ENCODE peak calls at places on chromosomes 5 and 9, in ten cellular contexts. One of them, this sample, is unnamed.

GRCh38 chr9:79353856-79354520 is 217.8 kb upstream of the TLE4 start:
- DNase-seq in psoas muscle: no peak
- DNase-seq in endothelial cell: no peak
- DNase-seq in CD4-positive, alpha-beta T cell: no peak
- DNase-seq in AG09309: no peak
- DNase-seq in lung: no peak
- DNase-seq in esophagus squamous epithelium: no peak
- DNase-seq in cardiac fibroblast: peak; percentile 1
- DNase-seq in sigmoid colon: no peak
- DNase-seq in HFFc6: peak; percentile 67
- DNase-seq in this sample: peak; percentile 12

GRCh38 chr5:97085126-97085786 is 57.2 kb downstream of the LIX1 start:
- DNase-seq in esophagus squamous epithelium: no peak
- DNase-seq in CD4-positive, alpha-beta T cell: no peak
- DNase-seq in cardiac fibroblast: no peak
- DNase-seq in psoas muscle: no peak
- DNase-seq in endothelial cell: no peak
- DNase-seq in HFFc6: no peak
- DNase-seq in lung: no peak
- DNase-seq in sigmoid colon: no peak
- DNase-seq in AG09309: no peak
- DNase-seq in this sample: no peak

GRCh38 chr9:928363-929042 is 48.0 kb upstream of the DMRT3 start:
- DNase-seq in psoas muscle: no peak
- DNase-seq in AG09309: no peak
- DNase-seq in sigmoid colon: no peak
- DNase-seq in CD4-positive, alpha-beta T cell: no peak
- DNase-seq in esophagus squamous epithelium: no peak
- DNase-seq in endothelial cell: peak; percentile 56
- DNase-seq in HFFc6: no peak
- DNase-seq in lung: no peak
- DNase-seq in cardiac fibroblast: no peak
- DNase-seq in this sample: peak; percentile 39

GRCh38 chr5:132253008-132253441 is 4.5 kb upstream of the PDLIM4 start:
- DNase-seq in CD4-positive, alpha-beta T cell: no peak
- DNase-seq in HFFc6: no peak
- DNase-seq in AG09309: no peak
- DNase-seq in lung: no peak
- DNase-seq in sigmoid colon: peak; percentile 40
- DNase-seq in endothelial cell: no peak
- DNase-seq in cardiac fibroblast: no peak
- DNase-seq in psoas muscle: no peak
- DNase-seq in esophagus squamous epithelium: no peak
- DNase-seq in this sample: no peak

GRCh38 chr9:126806336-126806735 is 1.5 kb downstream of the ZBTB43 start:
- DNase-seq in lung: no peak
- DNase-seq in cardiac fibroblast: peak; percentile 56
- DNase-seq in esophagus squamous epithelium: no peak
- DNase-seq in psoas muscle: no peak
- DNase-seq in HFFc6: no peak
- DNase-seq in endothelial cell: no peak
- DNase-seq in sigmoid colon: no peak
- DNase-seq in AG09309: no peak
- DNase-seq in CD4-positive, alpha-beta T cell: no peak
- DNase-seq in this sample: peak; percentile 56

GRCh38 chr5:96868603-96869371 is 7.5 kb upstream of the ERAP2 start:
- DNase-seq in esophagus squamous epithelium: no peak
- DNase-seq in psoas muscle: no peak
- DNase-seq in endothelial cell: peak; percentile 15
- DNase-seq in lung: no peak
- DNase-seq in AG09309: peak; percentile 55
- DNase-seq in CD4-positive, alpha-beta T cell: no peak
- DNase-seq in sigmoid colon: no peak
- DNase-seq in HFFc6: peak; percentile 72
- DNase-seq in cardiac fibroblast: peak; percentile 88
- DNase-seq in this sample: peak; percentile 69

GRCh38 chr9:8978334-8978733 is 1178.8 kb upstream of the DMAC1 start:
- DNase-seq in CD4-positive, alpha-beta T cell: no peak
- DNase-seq in sigmoid colon: no peak
- DNase-seq in endothelial cell: no peak
- DNase-seq in esophagus squamous epithelium: no peak
- DNase-seq in HFFc6: no peak
- DNase-seq in cardiac fibroblast: no peak
- DNase-seq in psoas muscle: no peak
- DNase-seq in AG09309: no peak
- DNase-seq in lung: no peak
- DNase-seq in this sample: no peak

GRCh38 chr5:103901885-103902284 is 339.3 kb upstream of the NUDT12 start:
- DNase-seq in lung: no peak
- DNase-seq in HFFc6: no peak
- DNase-seq in cardiac fibroblast: no peak
- DNase-seq in sigmoid colon: no peak
- DNase-seq in esophagus squamous epithelium: no peak
- DNase-seq in AG09309: no peak
- DNase-seq in psoas muscle: no peak
- DNase-seq in CD4-positive, alpha-beta T cell: no peak
- DNase-seq in endothelial cell: no peak
- DNase-seq in this sample: no peak

GRCh38 chr5:17228833-17229291 is 11.4 kb downstream of the BASP1 start:
- DNase-seq in cardiac fibroblast: peak; percentile 70
- DNase-seq in endothelial cell: no peak
- DNase-seq in lung: no peak
- DNase-seq in psoas muscle: no peak
- DNase-seq in esophagus squamous epithelium: no peak
- DNase-seq in CD4-positive, alpha-beta T cell: no peak
- DNase-seq in sigmoid colon: no peak
- DNase-seq in HFFc6: peak; percentile 41
- DNase-seq in AG09309: no peak
- DNase-seq in this sample: peak; percentile 62

GRCh38 chr9:20358201-20358600 is 264.1 kb downstream of the MLLT3 start:
- DNase-seq in sigmoid colon: no peak
- DNase-seq in cardiac fibroblast: peak; percentile 33
- DNase-seq in AG09309: peak; percentile 44
- DNase-seq in endothelial cell: no peak
- DNase-seq in lung: no peak
- DNase-seq in CD4-positive, alpha-beta T cell: no peak
- DNase-seq in esophagus squamous epithelium: no peak
- DNase-seq in psoas muscle: no peak
- DNase-seq in HFFc6: peak; percentile 56
- DNase-seq in this sample: peak; percentile 78

GRCh38 chr9:128285033-128285784 is 9.1 kb downstream of the SWI5 start:
- DNase-seq in esophagus squamous epithelium: no peak
- DNase-seq in endothelial cell: no peak
- DNase-seq in sigmoid colon: no peak
- DNase-seq in AG09309: no peak
- DNase-seq in HFFc6: no peak
- DNase-seq in CD4-positive, alpha-beta T cell: no peak
- DNase-seq in psoas muscle: no peak
- DNase-seq in cardiac fibroblast: no peak
- DNase-seq in lung: no peak
- DNase-seq in this sample: no peak

GRCh38 chr5:137412136-137412535 is 87.0 kb downstream of the SPOCK1 start:
- DNase-seq in lung: no peak
- DNase-seq in esophagus squamous epithelium: no peak
- DNase-seq in sigmoid colon: no peak
- DNase-seq in cardiac fibroblast: no peak
- DNase-seq in psoas muscle: no peak
- DNase-seq in HFFc6: no peak
- DNase-seq in endothelial cell: no peak
- DNase-seq in AG09309: no peak
- DNase-seq in CD4-positive, alpha-beta T cell: no peak
- DNase-seq in this sample: no peak

GRCh38 chr9:114852050-114852594 is 46.3 kb upstream of the TNFSF15 start:
- DNase-seq in endothelial cell: no peak
- DNase-seq in AG09309: peak; percentile 64
- DNase-seq in cardiac fibroblast: peak; percentile 92
- DNase-seq in HFFc6: no peak
- DNase-seq in sigmoid colon: no peak
- DNase-seq in psoas muscle: no peak
- DNase-seq in lung: peak; percentile 55
- DNase-seq in CD4-positive, alpha-beta T cell: no peak
- DNase-seq in esophagus squamous epithelium: no peak
- DNase-seq in this sample: peak; percentile 73

GRCh38 chr9:121563881-121564460 is 64.3 kb upstream of the GGTA1 start:
- DNase-seq in AG09309: no peak
- DNase-seq in endothelial cell: no peak
- DNase-seq in cardiac fibroblast: no peak
- DNase-seq in HFFc6: no peak
- DNase-seq in lung: no peak
- DNase-seq in psoas muscle: no peak
- DNase-seq in sigmoid colon: no peak
- DNase-seq in CD4-positive, alpha-beta T cell: no peak
- DNase-seq in esophagus squamous epithelium: no peak
- DNase-seq in this sample: no peak

GRCh38 chr5:68368280-68368679 is 152.7 kb downstream of the PIK3R1 start:
- DNase-seq in lung: no peak
- DNase-seq in sigmoid colon: no peak
- DNase-seq in esophagus squamous epithelium: no peak
- DNase-seq in cardiac fibroblast: no peak
- DNase-seq in endothelial cell: no peak
- DNase-seq in psoas muscle: no peak
- DNase-seq in AG09309: no peak
- DNase-seq in HFFc6: peak; percentile 39
- DNase-seq in CD4-positive, alpha-beta T cell: no peak
- DNase-seq in this sample: no peak

GRCh38 chr9:81416476-81417298 is 272.7 kb downstream of the TLE1 start:
- DNase-seq in esophagus squamous epithelium: no peak
- DNase-seq in AG09309: no peak
- DNase-seq in psoas muscle: no peak
- DNase-seq in CD4-positive, alpha-beta T cell: no peak
- DNase-seq in lung: no peak
- DNase-seq in endothelial cell: no peak
- DNase-seq in sigmoid colon: no peak
- DNase-seq in HFFc6: peak; percentile 83
- DNase-seq in cardiac fibroblast: no peak
- DNase-seq in this sample: no peak

GRCh38 chr5:178941361-178941760 is 363 bp downstream of the ZNF454 start:
- DNase-seq in HFFc6: no peak
- DNase-seq in psoas muscle: no peak
- DNase-seq in sigmoid colon: peak; percentile 69
- DNase-seq in cardiac fibroblast: no peak
- DNase-seq in lung: no peak
- DNase-seq in endothelial cell: no peak
- DNase-seq in CD4-positive, alpha-beta T cell: no peak
- DNase-seq in AG09309: no peak
- DNase-seq in esophagus squamous epithelium: no peak
- DNase-seq in this sample: no peak

DNA sequence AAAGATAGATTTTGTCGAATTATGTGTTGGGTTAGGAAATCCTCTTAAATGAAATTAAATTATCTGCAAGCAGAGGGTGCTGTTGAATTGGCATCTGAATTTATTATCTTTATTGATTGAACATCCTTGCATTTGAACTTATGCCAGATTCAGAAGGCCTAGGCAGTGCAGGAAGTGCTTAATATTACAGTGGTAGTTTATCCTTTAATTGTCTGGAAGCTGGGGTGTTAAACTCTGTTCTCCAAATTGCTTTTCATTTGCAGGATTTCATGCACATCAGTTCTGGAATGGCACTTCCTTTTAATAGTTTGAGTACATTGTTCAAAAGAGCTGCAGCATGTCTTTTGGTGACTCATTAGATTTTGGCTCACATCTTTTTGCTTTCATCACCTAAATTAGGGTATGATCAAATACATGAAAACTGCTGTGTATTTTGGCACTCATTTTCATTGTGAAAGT is 186.3 kb downstream of the KDM4C start:
- DNase-seq in esophagus squamous epithelium: no peak
- DNase-seq in HFFc6: peak; percentile 71
- DNase-seq in psoas muscle: no peak
- DNase-seq in cardiac fibroblast: peak; percentile 77
- DNase-seq in AG09309: peak; percentile 38
- DNase-seq in lung: no peak
- DNase-seq in endothelial cell: no peak
- DNase-seq in sigmoid colon: no peak
- DNase-seq in CD4-positive, alpha-beta T cell: no peak
- DNase-seq in this sample: peak; percentile 85
- TF ChIP-seq CTCF in esophagus squamous epithelium: peak; percentile 16
- TF ChIP-seq CTCF in HFFc6: peak; percentile 50
- TF ChIP-seq CTCF in psoas muscle: no peak
- TF ChIP-seq CTCF in cardiac fibroblast: no peak
- TF ChIP-seq CTCF in AG09309: no peak
- TF ChIP-seq CTCF in lung: no peak
- TF ChIP-seq CTCF in endothelial cell: no peak
- TF ChIP-seq CTCF in sigmoid colon: no peak
- TF ChIP-seq CTCF in CD4-positive, alpha-beta T cell: no peak
- TF ChIP-seq CTCF in this sample: no peak

DNA sequence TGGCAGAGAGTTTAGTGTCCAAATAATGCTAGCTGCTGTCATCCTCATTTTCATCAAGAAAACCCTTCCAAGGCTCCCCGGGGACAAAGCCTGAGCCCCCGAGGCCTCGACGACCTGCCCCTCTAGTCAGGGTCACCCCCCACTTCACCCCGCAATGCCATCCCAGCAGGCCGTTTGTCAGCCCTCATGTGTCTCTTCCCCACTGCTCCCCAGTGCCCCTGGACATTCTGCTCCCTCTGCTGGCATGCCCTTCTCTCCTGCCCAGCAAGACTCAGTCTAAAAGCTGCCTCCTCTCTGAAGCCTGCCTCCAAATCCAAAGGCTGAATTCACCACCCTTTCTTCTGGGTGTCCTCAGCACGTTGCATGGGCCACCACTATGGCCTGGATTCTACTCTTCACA is 59.3 kb downstream of the PAX5 start:
- DNase-seq in endothelial cell: no peak
- DNase-seq in AG09309: no peak
- DNase-seq in esophagus squamous epithelium: no peak
- DNase-seq in sigmoid colon: no peak
- DNase-seq in psoas muscle: no peak
- DNase-seq in CD4-positive, alpha-beta T cell: no peak
- DNase-seq in cardiac fibroblast: no peak
- DNase-seq in HFFc6: no peak
- DNase-seq in lung: no peak
- DNase-seq in this sample: peak; percentile 27
- TF ChIP-seq CTCF in endothelial cell: no peak
- TF ChIP-seq CTCF in AG09309: peak; percentile 44
- TF ChIP-seq CTCF in esophagus squamous epithelium: no peak
- TF ChIP-seq CTCF in sigmoid colon: no peak
- TF ChIP-seq CTCF in psoas muscle: no peak
- TF ChIP-seq CTCF in CD4-positive, alpha-beta T cell: no peak
- TF ChIP-seq CTCF in cardiac fibroblast: peak; percentile 35
- TF ChIP-seq CTCF in HFFc6: peak; percentile 53
- TF ChIP-seq CTCF in lung: no peak
- TF ChIP-seq CTCF in this sample: no peak

GRCh38 chr9:34651876-34652602 is at the start of gene IL11RA:
- DNase-seq in cardiac fibroblast: peak; percentile 91
- DNase-seq in esophagus squamous epithelium: no peak
- DNase-seq in HFFc6: peak; percentile 80
- DNase-seq in AG09309: peak; percentile 59
- DNase-seq in CD4-positive, alpha-beta T cell: no peak
- DNase-seq in psoas muscle: peak; percentile 96
- DNase-seq in sigmoid colon: peak; percentile 97
- DNase-seq in endothelial cell: peak; percentile 74
- DNase-seq in lung: peak; percentile 90
- DNase-seq in this sample: peak; percentile 86
- TF ChIP-seq CTCF in cardiac fibroblast: no peak
- TF ChIP-seq CTCF in esophagus squamous epithelium: no peak
- TF ChIP-seq CTCF in HFFc6: peak; percentile 17
- TF ChIP-seq CTCF in AG09309: no peak
- TF ChIP-seq CTCF in CD4-positive, alpha-beta T cell: no peak
- TF ChIP-seq CTCF in psoas muscle: no peak
- TF ChIP-seq CTCF in sigmoid colon: no peak
- TF ChIP-seq CTCF in endothelial cell: no peak
- TF ChIP-seq CTCF in lung: no peak
- TF ChIP-seq CTCF in this sample: no peak

GRCh38 chr5:168706655-168707069 is 127.5 kb upstream of the PANK3 start:
- DNase-seq in AG09309: no peak
- DNase-seq in esophagus squamous epithelium: no peak
- DNase-seq in endothelial cell: peak; percentile 51
- DNase-seq in HFFc6: peak; percentile 41
- DNase-seq in cardiac fibroblast: peak; percentile 51
- DNase-seq in psoas muscle: no peak
- DNase-seq in lung: no peak
- DNase-seq in CD4-positive, alpha-beta T cell: no peak
- DNase-seq in sigmoid colon: no peak
- DNase-seq in this sample: peak; percentile 60
- TF ChIP-seq CTCF in AG09309: peak; percentile 70
- TF ChIP-seq CTCF in esophagus squamous epithelium: peak; percentile 61
- TF ChIP-seq CTCF in endothelial cell: peak; percentile 15
- TF ChIP-seq CTCF in HFFc6: peak; percentile 76
- TF ChIP-seq CTCF in cardiac fibroblast: peak; percentile 85
- TF ChIP-seq CTCF in psoas muscle: no peak
- TF ChIP-seq CTCF in lung: peak; percentile 19
- TF ChIP-seq CTCF in CD4-positive, alpha-beta T cell: no peak
- TF ChIP-seq CTCF in sigmoid colon: no peak
- TF ChIP-seq CTCF in this sample: peak; percentile 53